ENCODE peak calls at places on chromosomes 11 and 22, in four cellular contexts. N, J, I and B are unnamed samples.

GRCh38 chr11:11407065-11407737 is 54.2 kb upstream of the CSNK2A3 start:
- DNase-seq in N (peak; percentile 19), J (no peak), I (peak; percentile 49), B (peak; percentile 95)

GRCh38 chr22:42646569-42647525 is 2.3 kb downstream of the CYB5R3 start:
- DNase-seq in N (peak; percentile 14), J (no peak), I (peak; percentile 81), B (peak; percentile 37)

GRCh38 chr11:128905345-128906184 is 14.4 kb downstream of the KCNJ5 start:
- DNase-seq in N (peak; percentile 72), J (no peak), I (peak; percentile 49), B (peak; percentile 38)

GRCh38 chr11:121881806-121882205 is 234.2 kb downstream of the BLID start:
- DNase-seq in N (no peak), J (no peak), I (no peak), B (no peak)

GRCh38 chr11:1862588-1863351 is 9.9 kb downstream of the LSP1 start:
- DNase-seq in N (no peak), J (no peak), I (peak; percentile 87), B (no peak)

GRCh38 chr11:61489833-61490585 is 18.5 kb upstream of the LRRC10B start:
- DNase-seq in N (no peak), J (no peak), I (no peak), B (peak; percentile 52)

GRCh38 chr11:129298990-129299389 is 76.7 kb upstream of the BARX2 start:
- DNase-seq in N (no peak), J (no peak), I (no peak), B (no peak)

GRCh38 chr11:44446341-44446712 is 119.1 kb upstream of the CD82 start:
- DNase-seq in N (no peak), J (no peak), I (no peak), B (no peak)

GRCh38 chr22:37425800-37426531 is 1.3 kb downstream of the ELFN2 start:
- DNase-seq in N (peak; percentile 28), J (peak; percentile 45), I (no peak), B (no peak)

GRCh38 chr11:123434911-123435310 is 4.8 kb downstream of the GRAMD1B start:
- DNase-seq in N (no peak), J (no peak), I (no peak), B (peak; percentile 50)

GRCh38 chr11:17102447-17102846 is 25.0 kb upstream of the RPS13 start:
- DNase-seq in N (no peak), J (no peak), I (no peak), B (no peak)

GRCh38 chr22:38456841-38457699 is 2.1 kb upstream of the KCNJ4 start:
- DNase-seq in N (no peak), J (no peak), I (no peak), B (no peak)

GRCh38 chr11:66970808-66971442 is 4.2 kb upstream of the C11orf86 start:
- DNase-seq in N (peak; percentile 16), J (no peak), I (peak; percentile 92), B (no peak)

GRCh38 chr11:31810779-31811647 is at the start of gene PAX6:
- DNase-seq in N (peak; percentile 100), J (no peak), I (peak; percentile 67), B (peak; percentile 57)

GRCh38 chr11:85114786-85115185 is 512.4 kb downstream of the DLG2 start:
- DNase-seq in N (no peak), J (no peak), I (no peak), B (no peak)